ENCODE peak calls at places on chromosomes 7 and 10, in five cellular contexts. D, G, R, E and P are unnamed samples.

GRCh38 chr7:73885975-73886798 is 25.2 kb downstream of the TMEM270 start:
- DNase-seq in E (no peak), G (peak), R (no peak), D (no peak), P (no peak)

GRCh38 chr10:90288403-90288933 is 569.4 kb downstream of the HTR7 start:
- DNase-seq in R (no peak), G (peak), E (no peak), D (no peak), P (no peak)

GRCh38 chr10:90328896-90329295 is 528.9 kb downstream of the HTR7 start:
- DNase-seq in G (no peak), D (no peak), R (no peak), E (no peak), P (no peak)

GRCh38 chr10:30587522-30588031 is 42.0 kb downstream of the LYZL2 start:
- DNase-seq in G (no peak), E (no peak), R (no peak), D (peak), P (no peak)

GRCh38 chr7:78803471-78803870 is 650.0 kb downstream of the MAGI2 start:
- DNase-seq in R (no peak), G (no peak), D (no peak), E (no peak), P (no peak)

GRCh38 chr7:67955061-67955460 is 958.4 kb downstream of the TYW1 start:
- DNase-seq in E (no peak), D (no peak), R (no peak), G (no peak), P (no peak)

GRCh38 chr7:157404845-157405481 is 68.2 kb downstream of the DNAJB6 start:
- DNase-seq in G (peak), D (no peak), R (peak), E (no peak), P (no peak)

GRCh38 chr7:159119851-159120539 is 24.7 kb downstream of the VIPR2 start:
- DNase-seq in G (no peak), R (no peak), E (no peak), D (no peak), P (peak)

GRCh38 chr7:45224832-45225231 is 67.2 kb downstream of the RAMP3 start:
- DNase-seq in D (no peak), G (no peak), R (no peak), E (no peak), P (no peak)

GRCh38 chr7:151063212-151063561 is 3.8 kb downstream of the SLC4A2 start:
- DNase-seq in D (peak), G (peak), R (no peak), E (no peak), P (no peak)

GRCh38 chr7:120819861-120820260 is 38.1 kb downstream of the TSPAN12 start:
- DNase-seq in E (no peak), D (no peak), G (no peak), R (no peak), P (no peak)

GRCh38 chr7:157021071-157021891 is 10.8 kb upstream of the MNX1 start:
- DNase-seq in E (no peak), R (no peak), D (no peak), G (no peak), P (peak)

GRCh38 chr7:132291446-132291845 is 284.8 kb downstream of the PLXNA4 start:
- DNase-seq in G (peak), D (no peak), R (no peak), E (no peak), P (no peak)

GRCh38 chr10:65660006-65660405 is 1265.8 kb upstream of the LRRTM3 start:
- DNase-seq in G (no peak), R (no peak), E (no peak), D (no peak), P (no peak)

GRCh38 chr10:15346440-15347141 is 24.5 kb downstream of the FAM171A1 start:
- DNase-seq in R (no peak), G (peak), D (no peak), E (no peak), P (no peak)

GRCh38 chr7:2149672-2150444 is 82.9 kb downstream of the MAD1L1 start:
- DNase-seq in D (no peak), G (no peak), E (no peak), R (no peak), P (no peak)